ENCODE peak calls at places on chromosomes 11 and 22, in ten cellular contexts. One of them, this sample, is unnamed.
A peak's percentile ranks its signal among the peaks of the same experiment; 100 is the strongest.

GRCh38 chr22:23105919-23106853 is 35.6 kb downstream of the RSPH14 start:
- DNase-seq in SK-N-SH: no peak
- DNase-seq in GM23338: no peak
- DNase-seq in stomach: peak; percentile 95
- DNase-seq in GM12878: no peak
- DNase-seq in SK-N-MC: no peak
- DNase-seq in prostate gland: peak; percentile 67
- DNase-seq in suprapubic skin: no peak
- DNase-seq in HCT116: no peak
- DNase-seq in esophagus muscularis mucosa: no peak
- DNase-seq in this sample: no peak

GRCh38 chr11:14253878-14254277 is 105.1 kb downstream of the RRAS2 start:
- DNase-seq in stomach: no peak
- DNase-seq in esophagus muscularis mucosa: no peak
- DNase-seq in suprapubic skin: no peak
- DNase-seq in SK-N-SH: no peak
- DNase-seq in GM23338: no peak
- DNase-seq in prostate gland: no peak
- DNase-seq in GM12878: no peak
- DNase-seq in SK-N-MC: no peak
- DNase-seq in HCT116: no peak
- DNase-seq in this sample: no peak

GRCh38 chr22:41504397-41504796 is 35.5 kb downstream of the ACO2 start:
- DNase-seq in GM23338: no peak
- DNase-seq in HCT116: no peak
- DNase-seq in SK-N-MC: no peak
- DNase-seq in GM12878: no peak
- DNase-seq in suprapubic skin: no peak
- DNase-seq in stomach: no peak
- DNase-seq in prostate gland: no peak
- DNase-seq in esophagus muscularis mucosa: no peak
- DNase-seq in SK-N-SH: no peak
- DNase-seq in this sample: no peak

GRCh38 chr11:2704896-2705606 is 5.3 kb upstream of the KCNQ1OT1 start:
- DNase-seq in esophagus muscularis mucosa: no peak
- DNase-seq in stomach: no peak
- DNase-seq in HCT116: no peak
- DNase-seq in suprapubic skin: no peak
- DNase-seq in GM12878: no peak
- DNase-seq in SK-N-SH: peak; percentile 54
- DNase-seq in SK-N-MC: no peak
- DNase-seq in GM23338: no peak
- DNase-seq in prostate gland: no peak
- DNase-seq in this sample: no peak

GRCh38 chr11:110317516-110317932 is 21.1 kb upstream of the RDX start:
- DNase-seq in SK-N-SH: peak; percentile 62
- DNase-seq in GM12878: no peak
- DNase-seq in esophagus muscularis mucosa: no peak
- DNase-seq in stomach: no peak
- DNase-seq in SK-N-MC: no peak
- DNase-seq in GM23338: no peak
- DNase-seq in prostate gland: no peak
- DNase-seq in suprapubic skin: no peak
- DNase-seq in HCT116: no peak
- DNase-seq in this sample: no peak

GRCh38 chr11:104609297-104609696 is 289.0 kb downstream of the CASP12 start:
- DNase-seq in GM12878: no peak
- DNase-seq in SK-N-MC: no peak
- DNase-seq in prostate gland: peak; percentile 4
- DNase-seq in esophagus muscularis mucosa: no peak
- DNase-seq in HCT116: peak; percentile 28
- DNase-seq in GM23338: peak; percentile 85
- DNase-seq in SK-N-SH: peak; percentile 53
- DNase-seq in stomach: no peak
- DNase-seq in suprapubic skin: no peak
- DNase-seq in this sample: no peak

GRCh38 chr11:4090258-4090657 is 4.3 kb upstream of the RRM1 start:
- DNase-seq in GM23338: no peak
- DNase-seq in esophagus muscularis mucosa: no peak
- DNase-seq in stomach: no peak
- DNase-seq in SK-N-SH: no peak
- DNase-seq in SK-N-MC: no peak
- DNase-seq in prostate gland: no peak
- DNase-seq in suprapubic skin: no peak
- DNase-seq in HCT116: no peak
- DNase-seq in GM12878: no peak
- DNase-seq in this sample: no peak

GRCh38 chr11:18700375-18700774 is 1.8 kb downstream of the TMEM86A start:
- DNase-seq in SK-N-MC: no peak
- DNase-seq in esophagus muscularis mucosa: no peak
- DNase-seq in GM12878: no peak
- DNase-seq in SK-N-SH: no peak
- DNase-seq in stomach: no peak
- DNase-seq in HCT116: no peak
- DNase-seq in suprapubic skin: no peak
- DNase-seq in GM23338: no peak
- DNase-seq in prostate gland: no peak
- DNase-seq in this sample: no peak

GRCh38 chr22:40348025-40348658 is 1.8 kb downstream of the ADSL start:
- DNase-seq in SK-N-SH: peak; percentile 56
- DNase-seq in prostate gland: peak; percentile 69
- DNase-seq in suprapubic skin: no peak
- DNase-seq in GM23338: peak; percentile 65
- DNase-seq in esophagus muscularis mucosa: no peak
- DNase-seq in SK-N-MC: no peak
- DNase-seq in stomach: peak; percentile 58
- DNase-seq in GM12878: no peak
- DNase-seq in HCT116: peak; percentile 40
- DNase-seq in this sample: peak; percentile 45

GRCh38 chr22:46111645-46112306 is 38.5 kb upstream of the PPARA start:
- DNase-seq in SK-N-MC: no peak
- DNase-seq in GM12878: no peak
- DNase-seq in suprapubic skin: no peak
- DNase-seq in HCT116: no peak
- DNase-seq in stomach: no peak
- DNase-seq in esophagus muscularis mucosa: no peak
- DNase-seq in prostate gland: no peak
- DNase-seq in GM23338: peak; percentile 44
- DNase-seq in SK-N-SH: no peak
- DNase-seq in this sample: no peak

GRCh38 chr11:100732949-100733348 is 45.9 kb downstream of the ARHGAP42 start:
- DNase-seq in suprapubic skin: no peak
- DNase-seq in esophagus muscularis mucosa: no peak
- DNase-seq in stomach: no peak
- DNase-seq in prostate gland: no peak
- DNase-seq in SK-N-MC: no peak
- DNase-seq in GM12878: no peak
- DNase-seq in HCT116: no peak
- DNase-seq in SK-N-SH: no peak
- DNase-seq in GM23338: no peak
- DNase-seq in this sample: no peak

GRCh38 chr11:47860526-47860925 is 12.4 kb upstream of the NUP160 start:
- DNase-seq in SK-N-MC: no peak
- DNase-seq in HCT116: no peak
- DNase-seq in SK-N-SH: no peak
- DNase-seq in prostate gland: no peak
- DNase-seq in GM12878: no peak
- DNase-seq in esophagus muscularis mucosa: no peak
- DNase-seq in suprapubic skin: no peak
- DNase-seq in stomach: no peak
- DNase-seq in GM23338: no peak
- DNase-seq in this sample: no peak

GRCh38 chr11:47856186-47856585 is 8.0 kb upstream of the NUP160 start:
- DNase-seq in HCT116: no peak
- DNase-seq in stomach: no peak
- DNase-seq in prostate gland: no peak
- DNase-seq in suprapubic skin: no peak
- DNase-seq in esophagus muscularis mucosa: no peak
- DNase-seq in GM23338: no peak
- DNase-seq in SK-N-SH: no peak
- DNase-seq in SK-N-MC: no peak
- DNase-seq in GM12878: no peak
- DNase-seq in this sample: no peak

GRCh38 chr11:47857485-47858168 is 9.5 kb upstream of the NUP160 start:
- DNase-seq in stomach: no peak
- DNase-seq in GM12878: no peak
- DNase-seq in SK-N-SH: no peak
- DNase-seq in prostate gland: no peak
- DNase-seq in esophagus muscularis mucosa: no peak
- DNase-seq in HCT116: no peak
- DNase-seq in suprapubic skin: no peak
- DNase-seq in GM23338: no peak
- DNase-seq in SK-N-MC: no peak
- DNase-seq in this sample: no peak

GRCh38 chr11:47854667-47855066 is 6.5 kb upstream of the NUP160 start:
- DNase-seq in SK-N-SH: no peak
- DNase-seq in GM23338: no peak
- DNase-seq in GM12878: no peak
- DNase-seq in SK-N-MC: no peak
- DNase-seq in HCT116: no peak
- DNase-seq in suprapubic skin: no peak
- DNase-seq in prostate gland: no peak
- DNase-seq in esophagus muscularis mucosa: no peak
- DNase-seq in stomach: no peak
- DNase-seq in this sample: no peak

DNA sequence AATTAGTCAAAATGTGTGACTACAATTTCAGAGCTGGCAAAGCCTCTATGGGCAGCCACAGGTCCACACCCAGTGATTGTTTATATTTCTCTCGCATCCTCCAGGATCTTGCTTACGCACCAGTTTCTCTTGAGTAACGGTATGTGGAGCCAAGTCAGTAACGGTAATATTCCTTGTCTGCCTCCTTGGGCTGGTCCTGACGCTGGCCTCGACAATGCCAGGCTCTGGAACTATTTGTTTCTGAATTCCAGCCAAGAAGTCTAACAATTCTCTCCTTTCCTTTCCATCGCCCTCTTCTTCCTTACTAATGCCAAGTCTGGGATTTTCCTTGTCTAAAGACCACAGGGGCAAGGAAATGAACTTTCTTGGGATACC is 10.0 kb upstream of the NUP160 start:
- DNase-seq in prostate gland: no peak
- DNase-seq in esophagus muscularis mucosa: no peak
- DNase-seq in GM12878: no peak
- DNase-seq in suprapubic skin: no peak
- DNase-seq in SK-N-MC: no peak
- DNase-seq in SK-N-SH: no peak
- DNase-seq in HCT116: no peak
- DNase-seq in GM23338: no peak
- DNase-seq in stomach: no peak
- DNase-seq in this sample: no peak
- TF ChIP-seq POLR2AphosphoS5 in prostate gland: peak; percentile 39
- TF ChIP-seq POLR2AphosphoS5 in esophagus muscularis mucosa: no peak
- TF ChIP-seq POLR2AphosphoS5 in GM12878: no peak
- TF ChIP-seq POLR2AphosphoS5 in suprapubic skin: no peak
- TF ChIP-seq POLR2AphosphoS5 in SK-N-MC: no peak
- TF ChIP-seq POLR2AphosphoS5 in SK-N-SH: no peak
- TF ChIP-seq POLR2AphosphoS5 in HCT116: no peak
- TF ChIP-seq POLR2AphosphoS5 in GM23338: no peak
- TF ChIP-seq POLR2AphosphoS5 in stomach: no peak
- TF ChIP-seq POLR2AphosphoS5 in this sample: no peak

GRCh38 chr22:31290494-31291402 is 1.5 kb downstream of the PIK3IP1 start:
- DNase-seq in HCT116: peak; percentile 61
- DNase-seq in stomach: peak; percentile 99
- DNase-seq in GM23338: peak; percentile 98
- DNase-seq in GM12878: peak; percentile 48
- DNase-seq in esophagus muscularis mucosa: peak; percentile 98
- DNase-seq in SK-N-MC: no peak
- DNase-seq in SK-N-SH: peak; percentile 96
- DNase-seq in suprapubic skin: peak; percentile 99
- DNase-seq in prostate gland: peak; percentile 97
- DNase-seq in this sample: peak; percentile 95
- TF ChIP-seq POLR2AphosphoS5 in HCT116: peak; percentile 35
- TF ChIP-seq POLR2AphosphoS5 in stomach: peak; percentile 95
- TF ChIP-seq POLR2AphosphoS5 in GM23338: no peak
- TF ChIP-seq POLR2AphosphoS5 in GM12878: no peak
- TF ChIP-seq POLR2AphosphoS5 in esophagus muscularis mucosa: peak; percentile 99
- TF ChIP-seq POLR2AphosphoS5 in SK-N-MC: peak; percentile 26
- TF ChIP-seq POLR2AphosphoS5 in SK-N-SH: no peak
- TF ChIP-seq POLR2AphosphoS5 in suprapubic skin: peak; percentile 10
- TF ChIP-seq POLR2AphosphoS5 in prostate gland: peak; percentile 98
- TF ChIP-seq POLR2AphosphoS5 in this sample: peak; percentile 83

DNA sequence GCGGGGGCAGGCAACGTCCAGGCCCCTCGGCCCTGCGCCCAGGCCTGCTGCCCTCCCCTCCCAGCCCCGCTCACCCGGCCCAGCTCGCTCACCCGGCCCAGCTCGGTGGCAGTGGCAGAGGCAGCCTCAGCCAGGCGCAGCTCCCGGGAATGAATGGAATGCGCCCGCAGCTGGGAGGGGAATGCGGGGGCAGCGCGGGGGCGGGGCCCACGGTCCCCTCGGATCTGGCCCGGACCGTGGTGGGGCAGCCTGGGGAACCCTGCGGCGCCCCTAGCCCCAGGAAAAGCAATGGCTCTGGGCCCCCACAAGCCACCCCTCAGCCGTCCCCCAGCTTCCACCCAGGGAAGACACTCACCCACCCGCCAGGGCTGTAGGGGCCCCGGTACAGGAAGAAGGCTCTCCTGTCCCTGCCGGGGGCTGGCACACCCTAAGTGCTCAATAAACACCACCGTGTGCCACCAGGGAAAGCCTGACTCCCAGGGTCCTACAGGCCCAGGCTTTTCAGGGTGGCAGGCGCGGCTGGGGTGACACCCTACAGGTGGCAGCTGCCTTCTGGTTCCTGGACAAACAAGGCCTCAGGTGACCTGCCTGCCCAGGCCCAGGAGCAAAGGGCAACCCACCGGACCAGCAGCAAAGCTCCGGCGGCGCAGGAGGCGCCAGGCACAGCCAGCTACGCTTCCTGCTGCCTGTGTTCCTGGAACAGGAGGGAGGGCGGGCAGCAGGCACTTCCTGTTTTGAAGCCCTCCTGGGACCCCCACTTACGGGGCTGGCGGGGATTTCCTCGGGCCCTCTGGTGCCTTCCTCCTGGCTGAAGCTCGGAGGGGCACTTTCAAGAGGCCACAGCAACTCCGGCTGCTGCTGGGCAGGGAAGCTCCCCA is 13.8 kb downstream of the PLXNB2 start:
- DNase-seq in GM12878: no peak
- DNase-seq in GM23338: peak; percentile 90
- DNase-seq in suprapubic skin: no peak
- DNase-seq in SK-N-MC: no peak
- DNase-seq in HCT116: no peak
- DNase-seq in stomach: peak; percentile 94
- DNase-seq in prostate gland: peak; percentile 71
- DNase-seq in esophagus muscularis mucosa: no peak
- DNase-seq in SK-N-SH: peak; percentile 60
- DNase-seq in this sample: no peak
- TF ChIP-seq POLR2AphosphoS5 in GM12878: no peak
- TF ChIP-seq POLR2AphosphoS5 in GM23338: no peak
- TF ChIP-seq POLR2AphosphoS5 in suprapubic skin: no peak
- TF ChIP-seq POLR2AphosphoS5 in SK-N-MC: no peak
- TF ChIP-seq POLR2AphosphoS5 in HCT116: no peak
- TF ChIP-seq POLR2AphosphoS5 in stomach: peak; percentile 20
- TF ChIP-seq POLR2AphosphoS5 in prostate gland: peak; percentile 18
- TF ChIP-seq POLR2AphosphoS5 in esophagus muscularis mucosa: peak; percentile 6
- TF ChIP-seq POLR2AphosphoS5 in SK-N-SH: peak; percentile 15
- TF ChIP-seq POLR2AphosphoS5 in this sample: no peak

GRCh38 chr11:26580929-26581328 is 8.9 kb upstream of the MUC15 start:
- DNase-seq in SK-N-MC: no peak
- DNase-seq in esophagus muscularis mucosa: no peak
- DNase-seq in HCT116: no peak
- DNase-seq in GM12878: no peak
- DNase-seq in SK-N-SH: no peak
- DNase-seq in GM23338: no peak
- DNase-seq in suprapubic skin: no peak
- DNase-seq in stomach: no peak
- DNase-seq in prostate gland: no peak
- DNase-seq in this sample: no peak
- TF ChIP-seq POLR2AphosphoS5 in SK-N-MC: no peak
- TF ChIP-seq POLR2AphosphoS5 in esophagus muscularis mucosa: peak; percentile 42
- TF ChIP-seq POLR2AphosphoS5 in HCT116: no peak
- TF ChIP-seq POLR2AphosphoS5 in GM12878: no peak
- TF ChIP-seq POLR2AphosphoS5 in SK-N-SH: no peak
- TF ChIP-seq POLR2AphosphoS5 in GM23338: no peak
- TF ChIP-seq POLR2AphosphoS5 in suprapubic skin: no peak
- TF ChIP-seq POLR2AphosphoS5 in stomach: no peak
- TF ChIP-seq POLR2AphosphoS5 in prostate gland: no peak
- TF ChIP-seq POLR2AphosphoS5 in this sample: no peak

This sample was measured in GM12892.